ENCODE peak calls at places on chromosome 14, in four cellular contexts. Q, S, G and K are unnamed samples.
A peak's percentile ranks its signal among the peaks of the same experiment; 100 is the strongest.

GRCh38 chr14:20305265-20306078 is at the start of gene TTC5:
- DNase-seq in Q (peak; percentile 90), S (peak; percentile 58), G (peak; percentile 90), K (peak; percentile 89)

GRCh38 chr14:23097786-23098185 is 2.5 kb downstream of the C14orf119 start:
- DNase-seq in Q (no peak), S (no peak), G (no peak), K (no peak)

GRCh38 chr14:73792476-73792875 is 59.2 kb upstream of the PTGR2 start:
- DNase-seq in Q (no peak), S (no peak), G (no peak), K (no peak)

GRCh38 chr14:52429451-52429850 is 115.3 kb downstream of the PTGER2 start:
- DNase-seq in Q (no peak), S (no peak), G (no peak), K (no peak)

GRCh38 chr14:74967618-74968017 is 12.2 kb upstream of the PGF start:
- DNase-seq in Q (no peak), S (no peak), G (no peak), K (no peak)

GRCh38 chr14:60651936-60652673 is 2.8 kb upstream of the SIX1 start:
- DNase-seq in Q (no peak), S (no peak), G (no peak), K (no peak)

GRCh38 chr14:74085047-74085637 is 386 bp downstream of the LIN52 start:
- DNase-seq in Q (peak; percentile 12), S (no peak), G (peak; percentile 51), K (peak; percentile 46)

GRCh38 chr14:72763892-72764291 is 130.0 kb downstream of the DPF3 start:
- DNase-seq in Q (no peak), S (no peak), G (no peak), K (no peak)

GRCh38 chr14:52801014-52801708 is 9.8 kb upstream of the GNPNAT1 start:
- DNase-seq in Q (no peak), S (no peak), G (peak; percentile 96), K (no peak)

GRCh38 chr14:89544636-89545301 is 127.7 kb upstream of the FOXN3 start:
- DNase-seq in Q (no peak), S (no peak), G (peak; percentile 17), K (no peak)

GRCh38 chr14:23829736-23830474 is 123.7 kb upstream of the DHRS4 start:
- DNase-seq in Q (no peak), S (peak; percentile 73), G (peak; percentile 88), K (peak; percentile 5)

GRCh38 chr14:52458721-52459085 is 93.6 kb downstream of the TXNDC16 start:
- DNase-seq in Q (no peak), S (no peak), G (peak; percentile 70), K (no peak)

GRCh38 chr14:106875503-106875902 is 1349.1 kb downstream of the TMEM121 start:
- DNase-seq in Q (peak; percentile 86), S (no peak), G (no peak), K (peak; percentile 74)

DNA sequence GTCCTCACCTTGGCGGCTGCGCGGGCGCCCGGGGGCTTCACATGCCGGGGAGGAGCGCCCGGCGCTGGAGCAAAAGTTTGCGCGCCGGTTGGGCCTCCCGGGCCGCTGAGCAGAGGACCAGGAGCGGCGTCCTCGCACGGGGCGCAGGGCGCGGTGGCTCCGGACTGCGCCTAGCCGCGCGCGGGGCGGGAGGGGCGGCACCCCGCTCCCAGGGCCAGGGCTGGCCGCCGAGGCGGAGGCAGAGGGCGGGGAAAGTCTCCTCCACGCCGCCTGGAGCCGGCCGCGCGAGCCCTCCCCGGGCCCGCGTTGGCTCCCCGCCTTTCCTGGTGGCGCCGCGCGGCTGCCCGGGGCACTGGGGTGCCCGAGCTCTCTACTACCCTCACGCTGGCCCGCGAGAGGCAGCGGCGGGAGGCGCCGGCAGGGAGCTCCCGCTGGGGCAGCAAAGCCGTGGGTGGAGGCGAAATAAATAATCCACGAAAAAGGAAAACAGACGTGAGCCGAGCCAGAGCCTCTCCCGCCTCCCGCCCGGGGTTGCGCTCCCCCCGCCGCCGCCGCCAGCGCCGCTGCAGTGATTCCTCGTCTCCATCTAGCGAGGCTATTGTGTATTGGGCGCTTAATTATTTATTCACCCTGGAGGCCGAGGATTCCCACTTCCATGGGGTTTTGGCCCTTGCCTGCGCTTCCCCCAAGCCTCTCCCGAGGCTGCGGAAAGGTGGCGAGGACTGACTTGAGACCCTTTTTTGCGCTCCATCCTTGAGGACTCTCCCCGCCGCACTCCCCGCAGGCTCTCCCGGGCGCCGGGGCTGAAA is 476 bp upstream of the PRIMA1 start:
- DNase-seq in Q (no peak), S (no peak), G (peak; percentile 14), K (no peak)
- TF ChIP-seq CTCF in Q (no peak), S (no peak), G (no peak), K (no peak)

GRCh38 chr14:88194531-88194930 is 128.5 kb downstream of the KCNK10 start:
- DNase-seq in Q (no peak), S (no peak), G (no peak), K (no peak)

GRCh38 chr14:88196925-88197324 is 126.1 kb downstream of the KCNK10 start:
- DNase-seq in Q (no peak), S (no peak), G (no peak), K (no peak)

GRCh38 chr14:88191605-88192004 is 131.5 kb downstream of the KCNK10 start:
- DNase-seq in Q (no peak), S (no peak), G (no peak), K (no peak)

GRCh38 chr14:88198441-88198840 is 124.6 kb downstream of the KCNK10 start:
- DNase-seq in Q (no peak), S (no peak), G (no peak), K (no peak)

DNA sequence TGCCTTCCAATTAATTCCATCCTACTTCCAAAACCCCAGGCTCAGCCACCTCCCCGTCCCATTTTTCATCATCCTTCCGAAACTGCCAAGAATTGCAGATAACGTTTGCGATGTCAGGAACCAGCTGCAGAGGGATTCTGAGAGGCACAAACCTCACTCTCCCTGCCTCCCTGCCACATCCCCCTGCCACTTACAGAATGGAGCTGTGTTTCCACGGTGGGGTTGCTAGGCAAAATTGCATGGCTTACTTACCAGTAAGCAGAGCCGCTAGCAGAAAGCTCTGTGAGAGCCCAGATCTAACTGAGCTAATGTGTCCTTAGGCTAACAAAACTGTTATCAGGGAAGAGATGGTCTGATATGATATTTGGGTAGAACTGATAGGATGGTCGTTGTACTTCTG is 127.4 kb downstream of the KCNK10 start:
- DNase-seq in Q (no peak), S (no peak), G (no peak), K (no peak)
- TF ChIP-seq CTCF in Q (no peak), S (no peak), G (no peak), K (no peak)

GRCh38 chr14:76292561-76292960 is 83.4 kb upstream of the ESRRB start:
- DNase-seq in Q (no peak), S (no peak), G (no peak), K (no peak)
- TF ChIP-seq CTCF in Q (no peak), S (no peak), G (no peak), K (no peak)

GRCh38 chr14:93654599-93654998 is 133.7 kb downstream of the PRIMA1 start:
- DNase-seq in Q (no peak), S (no peak), G (no peak), K (no peak)

GRCh38 chr14:93643127-93643526 is 145.2 kb downstream of the PRIMA1 start:
- DNase-seq in Q (no peak), S (no peak), G (no peak), K (no peak)

GRCh38 chr14:93643676-93644075 is 144.6 kb downstream of the PRIMA1 start:
- DNase-seq in Q (no peak), S (no peak), G (no peak), K (no peak)

GRCh38 chr14:93648440-93649168 is 139.7 kb downstream of the PRIMA1 start:
- DNase-seq in Q (peak; percentile 10), S (no peak), G (peak; percentile 15), K (peak; percentile 69)
- TF ChIP-seq CTCF in Q (peak; percentile 46), S (no peak), G (peak; percentile 27), K (peak; percentile 38)